ENCODE peak calls at places on chromosomes 2 and 18, in six cellular contexts. I, A, Y, T, E and O are unnamed samples.

GRCh38 chr2:119383410-119384140 is 16.8 kb downstream of the DBI start:
- DNase-seq in I (peak; percentile 51), A (no peak), Y (peak; percentile 46), T (no peak), E (no peak), O (no peak)

GRCh38 chr2:29589440-29590103 is 331.8 kb downstream of the ALK start:
- DNase-seq in I (no peak), A (no peak), Y (peak; percentile 69), T (no peak), E (no peak), O (no peak)

GRCh38 chr2:203583696-203584095 is 48.6 kb upstream of the RAPH1 start:
- DNase-seq in I (no peak), A (peak; percentile 8), Y (no peak), T (peak; percentile 91), E (peak; percentile 56), O (no peak)

GRCh38 chr2:225582355-225583116 is 183.0 kb downstream of the NYAP2 start:
- DNase-seq in I (no peak), A (no peak), Y (no peak), T (no peak), E (no peak), O (no peak)

GRCh38 chr18:39166776-39167175 is 1601.2 kb upstream of the CELF4 start:
- DNase-seq in I (no peak), A (no peak), Y (no peak), T (no peak), E (no peak), O (no peak)

GRCh38 chr2:212157011-212157410 is 381.6 kb downstream of the ERBB4 start:
- DNase-seq in I (no peak), A (no peak), Y (no peak), T (peak; percentile 62), E (no peak), O (no peak)

GRCh38 chr2:171479154-171479814 is 43.0 kb upstream of the CYBRD1 start:
- DNase-seq in I (no peak), A (peak; percentile 35), Y (no peak), T (peak; percentile 10), E (peak; percentile 16), O (no peak)

GRCh38 chr2:96760986-96761832 is 507 bp downstream of the CNNM4 start:
- DNase-seq in I (peak; percentile 29), A (no peak), Y (no peak), T (peak; percentile 41), E (peak; percentile 54), O (no peak)

GRCh38 chr2:5535301-5535700 is 156.9 kb upstream of the SOX11 start:
- DNase-seq in I (no peak), A (no peak), Y (no peak), T (no peak), E (no peak), O (no peak)

GRCh38 chr18:55886886-55887285 is 298.9 kb upstream of the TCF4 start:
- DNase-seq in I (no peak), A (no peak), Y (no peak), T (peak; percentile 24), E (no peak), O (no peak)

GRCh38 chr2:109701362-109701761 is 87.2 kb downstream of the SOWAHC start:
- DNase-seq in I (no peak), A (no peak), Y (no peak), T (peak; percentile 59), E (no peak), O (no peak)

GRCh38 chr2:9228088-9228751 is 21.6 kb downstream of the ASAP2 start:
- DNase-seq in I (no peak), A (no peak), Y (no peak), T (peak; percentile 85), E (peak; percentile 59), O (no peak)

GRCh38 chr2:183126635-183127034 is 2.4 kb downstream of the NUP35 start:
- DNase-seq in I (no peak), A (no peak), Y (no peak), T (no peak), E (no peak), O (no peak)

GRCh38 chr2:196336715-196337617 is 165.6 kb upstream of the STK17B start:
- DNase-seq in I (no peak), A (peak; percentile 25), Y (peak; percentile 11), T (peak; percentile 72), E (peak; percentile 43), O (no peak)

GRCh38 chr2:239299218-239299939 is 101.4 kb downstream of the HDAC4 start:
- DNase-seq in I (no peak), A (no peak), Y (no peak), T (no peak), E (no peak), O (no peak)

GRCh38 chr2:224671731-224672130 is 44.4 kb downstream of the CCDC195 start:
- DNase-seq in I (no peak), A (no peak), Y (peak; percentile 1), T (no peak), E (no peak), O (no peak)

GRCh38 chr18:63336366-63337099 is 17.0 kb upstream of the BCL2 start:
- DNase-seq in I (no peak), A (no peak), Y (no peak), T (peak; percentile 97), E (peak; percentile 11), O (no peak)

GRCh38 chr2:223075301-223076270 is 23.6 kb downstream of the KCNE4 start:
- DNase-seq in I (no peak), A (peak; percentile 9), Y (no peak), T (peak; percentile 82), E (no peak), O (no peak)

GRCh38 chr2:51158236-51158635 is 126.3 kb upstream of the NRXN1 start:
- DNase-seq in I (no peak), A (no peak), Y (peak; percentile 81), T (no peak), E (no peak), O (no peak)

GRCh38 chr2:120977582-120978358 is 242.1 kb downstream of the GLI2 start:
- DNase-seq in I (no peak), A (no peak), Y (no peak), T (no peak), E (no peak), O (no peak)

GRCh38 chr2:74845217-74845751 is 11.4 kb downstream of the HK2 start:
- DNase-seq in I (peak; percentile 89), A (no peak), Y (peak; percentile 75), T (peak; percentile 97), E (peak; percentile 94), O (no peak)

GRCh38 chr18:32542221-32542798 is 71.6 kb upstream of the GAREM1 start:
- DNase-seq in I (no peak), A (no peak), Y (no peak), T (no peak), E (no peak), O (no peak)

GRCh38 chr18:55473078-55473477 is 114.9 kb downstream of the TCF4 start:
- DNase-seq in I (no peak), A (no peak), Y (no peak), T (no peak), E (no peak), O (no peak)

GRCh38 chr2:144553379-144553778 is 33.5 kb upstream of the ZEB2 start:
- DNase-seq in I (no peak), A (no peak), Y (no peak), T (peak; percentile 93), E (peak; percentile 51), O (no peak)

GRCh38 chr18:28078849-28079248 is 98.1 kb downstream of the CDH2 start:
- DNase-seq in I (no peak), A (no peak), Y (no peak), T (no peak), E (no peak), O (no peak)

GRCh38 chr2:145413261-145413660 is 893.3 kb upstream of the ZEB2 start:
- DNase-seq in I (no peak), A (no peak), Y (no peak), T (no peak), E (no peak), O (no peak)

GRCh38 chr2:241577413-241578122 is 19.0 kb downstream of the BOK start:
- DNase-seq in I (no peak), A (no peak), Y (no peak), T (no peak), E (peak; percentile 17), O (no peak)

GRCh38 chr18:3211236-3211992 is 8.4 kb downstream of the MYOM1 start:
- DNase-seq in I (no peak), A (no peak), Y (no peak), T (no peak), E (no peak), O (no peak)

GRCh38 chr2:105329197-105329554 is 359 bp downstream of the TGFBRAP1 start:
- DNase-seq in I (no peak), A (peak; percentile 36), Y (no peak), T (no peak), E (no peak), O (no peak)

GRCh38 chr2:119408221-119408619 is 23.4 kb upstream of the TMEM37 start:
- DNase-seq in I (peak; percentile 53), A (no peak), Y (no peak), T (no peak), E (no peak), O (no peak)

GRCh38 chr2:20091305-20091991 is 40.0 kb upstream of the LAPTM4A start:
- DNase-seq in I (peak; percentile 87), A (no peak), Y (no peak), T (peak; percentile 98), E (peak; percentile 61), O (no peak)

GRCh38 chr2:205936446-205936845 is 149.5 kb downstream of the INO80D start:
- DNase-seq in I (no peak), A (no peak), Y (no peak), T (no peak), E (no peak), O (no peak)

GRCh38 chr2:113088173-113088992 is 20.6 kb downstream of the IL1F10 start:
- DNase-seq in I (no peak), A (no peak), Y (no peak), T (no peak), E (no peak), O (no peak)

GRCh38 chr18:32889620-32890593 is 117.1 kb upstream of the KLHL14 start:
- DNase-seq in I (no peak), A (no peak), Y (no peak), T (no peak), E (no peak), O (no peak)

GRCh38 chr2:181962142-181962541 is 23.5 kb upstream of the PPP1R1C start:
- DNase-seq in I (no peak), A (no peak), Y (no peak), T (no peak), E (no peak), O (no peak)

GRCh38 chr18:74040459-74041332 is 106.9 kb downstream of the FBXO15 start:
- DNase-seq in I (no peak), A (peak; percentile 65), Y (peak; percentile 12), T (peak; percentile 7), E (no peak), O (peak; percentile 40)

GRCh38 chr18:73235491-73235890 is 367.7 kb upstream of the NETO1 start:
- DNase-seq in I (no peak), A (peak; percentile 12), Y (no peak), T (peak; percentile 74), E (no peak), O (no peak)